ENCODE peak calls at places on chromosomes 12 and 14, in eight cellular contexts. T is upper lobe of right lung, W is AG04450, C is WERI-Rb-1, A is BJ, S is uterus, E is fibroblast of mammary gland, N is A549. U is an unnamed sample.

GRCh38 chr12:93979189-93979588 is 169.2 kb upstream of the PLXNC1 start:
- DNase-seq in A (no peak), N (peak; percentile 47), C (no peak), E (peak; percentile 61), S (no peak), T (no peak), W (no peak), U (peak; percentile 70)

GRCh38 chr12:101992091-101992490 is 69.7 kb downstream of the WASHC3 start:
- DNase-seq in T (no peak), S (no peak), W (no peak), A (no peak), E (peak; percentile 57), N (no peak), C (no peak), U (no peak)

GRCh38 chr12:131983026-131983425 is 33.3 kb downstream of the EP400 start:
- DNase-seq in E (no peak), S (no peak), C (no peak), W (no peak), T (no peak), A (no peak), N (no peak), U (no peak)

GRCh38 chr12:126974779-126975178 is 1292.2 kb upstream of the TMEM132C start:
- DNase-seq in N (peak; percentile 29), W (no peak), E (no peak), C (peak; percentile 28), S (no peak), T (no peak), A (no peak), U (no peak)

GRCh38 chr12:124744659-124745467 is 118.8 kb downstream of the SCARB1 start:
- DNase-seq in N (peak; percentile 85), C (peak; percentile 55), E (no peak), S (no peak), T (no peak), W (no peak), A (no peak), U (peak; percentile 49)

GRCh38 chr12:121894633-121895032 is 6.0 kb downstream of the PSMD9 start:
- DNase-seq in W (no peak), E (peak; percentile 63), N (peak; percentile 72), T (no peak), C (peak; percentile 55), S (peak; percentile 29), A (no peak), U (peak; percentile 83)

GRCh38 chr12:30823140-30823669 is 68.5 kb upstream of the CAPRIN2 start:
- DNase-seq in W (no peak), E (peak; percentile 32), N (peak; percentile 43), S (peak; percentile 37), A (no peak), C (no peak), T (peak; percentile 72), U (no peak)

GRCh38 chr12:58419905-58420304 is 478.5 kb downstream of the ATP23 start:
- DNase-seq in A (no peak), C (no peak), E (peak; percentile 37), W (no peak), T (no peak), S (no peak), N (no peak), U (peak; percentile 55)

GRCh38 chr12:82800185-82800584 is 113.5 kb downstream of the TMTC2 start:
- DNase-seq in A (no peak), S (no peak), W (no peak), C (no peak), T (no peak), E (no peak), N (no peak), U (peak; percentile 4)

GRCh38 chr12:7145671-7146070 is 15.5 kb downstream of the CLSTN3 start:
- DNase-seq in C (no peak), E (no peak), N (no peak), A (no peak), T (no peak), S (no peak), W (no peak), U (no peak)

GRCh38 chr14:96762650-96763049 is 34.5 kb upstream of the VRK1 start:
- DNase-seq in S (no peak), A (no peak), W (no peak), N (peak; percentile 76), T (no peak), E (peak; percentile 62), C (peak; percentile 35), U (peak; percentile 80)

GRCh38 chr14:104557086-104557485 is 22.5 kb upstream of the C14orf180 start:
- DNase-seq in E (no peak), W (no peak), A (no peak), N (no peak), S (no peak), T (peak; percentile 48), C (peak; percentile 1), U (no peak)

GRCh38 chr12:98532687-98533304 is 17.4 kb downstream of the TMPO start:
- DNase-seq in E (peak; percentile 66), N (peak; percentile 79), A (no peak), S (no peak), T (no peak), C (no peak), W (peak; percentile 23), U (peak; percentile 74)

GRCh38 chr12:96445743-96446655 is 43.4 kb upstream of the CFAP54 start:
- DNase-seq in A (peak; percentile 72), T (no peak), E (peak; percentile 90), C (no peak), W (peak; percentile 79), N (peak; percentile 24), S (no peak), U (peak; percentile 96)

GRCh38 chr12:116384629-116385485 is 107.4 kb upstream of the MED13L start:
- DNase-seq in S (no peak), E (peak; percentile 90), N (peak; percentile 42), W (no peak), C (peak; percentile 22), T (no peak), A (no peak), U (peak; percentile 43)

GRCh38 chr12:108731105-108731865 is at the start of gene CORO1C:
- DNase-seq in E (peak; percentile 94), C (peak; percentile 97), T (peak; percentile 99), A (peak; percentile 76), S (peak; percentile 96), W (peak; percentile 91), N (peak; percentile 98), U (peak; percentile 96)

GRCh38 chr12:132524405-132524804 is 34.5 kb downstream of the FBRSL1 start:
- DNase-seq in S (no peak), T (no peak), E (peak; percentile 70), C (no peak), A (no peak), N (peak; percentile 90), W (no peak), U (peak; percentile 71)

GRCh38 chr14:106665814-106666213 is 1139.4 kb downstream of the TMEM121 start:
- DNase-seq in N (no peak), E (no peak), W (no peak), S (no peak), A (no peak), T (no peak), C (no peak), U (no peak)

GRCh38 chr12:109840349-109841073 is 7.3 kb upstream of the TRPV4 start:
- DNase-seq in S (no peak), E (no peak), N (peak; percentile 74), T (no peak), W (no peak), C (no peak), A (no peak), U (no peak)

GRCh38 chr12:109844091-109844490 is 10.9 kb upstream of the TRPV4 start:
- DNase-seq in T (no peak), N (no peak), E (no peak), S (no peak), W (no peak), A (no peak), C (no peak), U (no peak)

GRCh38 chr12:109839444-109839843 is 6.2 kb upstream of the TRPV4 start:
- DNase-seq in N (no peak), S (no peak), C (no peak), W (no peak), A (no peak), E (no peak), T (no peak), U (no peak)

GRCh38 chr12:109841356-109841755 is 8.2 kb upstream of the TRPV4 start:
- DNase-seq in W (no peak), A (no peak), C (no peak), N (no peak), E (no peak), S (no peak), T (no peak), U (no peak)

DNA sequence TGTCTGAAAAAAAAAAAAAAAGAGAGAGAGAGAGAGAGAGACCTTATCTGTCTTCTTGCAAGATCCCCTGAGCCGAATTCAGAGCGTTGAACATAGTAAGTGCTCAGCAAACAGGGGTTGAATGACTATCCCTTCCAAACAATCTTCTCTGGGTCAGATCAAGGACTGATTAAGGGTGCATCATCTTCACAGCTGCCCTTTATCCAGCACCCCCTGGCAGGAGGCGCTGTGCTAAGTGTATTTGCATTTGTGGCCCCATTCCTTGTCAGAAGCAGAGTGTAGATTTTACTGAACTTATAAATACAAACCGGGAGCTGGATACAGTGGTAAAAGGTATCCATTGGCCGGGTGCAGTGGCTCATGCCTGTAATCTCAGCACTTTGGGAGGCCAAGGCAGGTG is 8.8 kb upstream of the TRPV4 start:
- DNase-seq in T (no peak), W (no peak), C (no peak), E (no peak), A (no peak), N (no peak), S (no peak), U (no peak)
- TF ChIP-seq CTCF in T (no peak), W (no peak), C (peak; percentile 23), E (no peak), A (no peak), N (no peak), S (no peak), U (no peak)

GRCh38 chr12:2265461-2266167 is 212.8 kb downstream of the CACNA1C start:
- DNase-seq in T (no peak), W (no peak), A (no peak), E (peak; percentile 92), C (no peak), S (no peak), N (no peak), U (peak; percentile 63)
- H3K4me3 ChIP-seq in T (no peak overlapping the region), W (no peak overlapping the region), A (no peak overlapping the region), E (no peak overlapping the region), C (no peak overlapping the region), S (no peak overlapping the region), N (no peak overlapping the region), U (no peak overlapping the region)

GRCh38 chr14:73458219-73458976 is at the start of gene NUMB:
- DNase-seq in A (peak; percentile 100), S (peak; percentile 97), W (peak; percentile 100), E (peak; percentile 100), T (peak; percentile 97), C (peak; percentile 99), N (peak; percentile 100), U (peak; percentile 100)
- TF ChIP-seq CTCF in A (peak; percentile 3), S (no peak), W (no peak), E (no peak), T (no peak), C (peak; percentile 12), N (no peak), U (no peak)

DNA sequence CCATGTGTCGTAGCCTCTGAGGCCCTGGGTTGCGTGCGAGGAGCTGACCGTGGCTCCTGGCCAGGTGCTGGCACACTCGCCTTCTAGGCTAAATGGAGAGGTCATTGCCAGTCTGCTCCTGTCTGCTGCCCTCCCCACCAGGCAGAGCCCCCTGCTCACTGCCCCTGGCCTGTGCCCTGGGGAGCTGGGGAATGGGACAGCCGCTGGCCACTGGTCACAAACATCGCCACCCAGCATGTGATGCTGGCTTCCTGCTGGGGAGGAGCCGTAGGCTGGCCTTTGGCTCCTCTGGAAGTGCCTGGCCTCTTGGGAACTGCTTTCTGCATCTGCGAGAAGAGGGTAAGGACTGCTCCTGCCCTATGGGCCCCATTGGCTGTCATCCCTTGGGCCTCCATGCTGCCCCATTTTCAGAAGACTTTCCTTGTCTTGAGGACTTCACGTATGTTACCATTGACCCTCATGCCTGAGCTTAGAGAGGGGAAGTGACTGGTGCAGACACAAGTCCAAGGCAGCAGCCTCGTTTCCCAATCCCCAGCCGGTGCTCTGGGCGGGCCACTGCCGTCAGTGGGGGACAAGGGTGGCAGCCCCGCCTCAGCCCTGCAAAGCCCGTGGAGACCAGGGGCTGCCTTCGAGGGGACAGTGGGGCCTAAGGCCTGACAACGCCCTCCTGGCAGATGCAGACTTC is 2.0 kb upstream of the TNFAIP2 start:
- DNase-seq in N (peak; percentile 77), C (no peak), T (peak; percentile 85), S (no peak), W (no peak), E (peak; percentile 44), A (no peak), U (no peak)
- H3K4me3 ChIP-seq in N (no peak overlapping the region), C (no peak overlapping the region), T (peak overlapping the region; percentile 66), S (no peak overlapping the region), W (no peak overlapping the region), E (no peak overlapping the region), A (no peak overlapping the region), U (no peak overlapping the region)

U was measured in choroid plexus epithelial cell.